ENCODE peak calls at places on chromosomes 5 and 9, in seven cellular contexts. One of them, this sample, is unnamed.

GRCh38 chr5:123785160-123786001 is 273.4 kb downstream of the CSNK1G3 start:
- DNase-seq in activated T-helper 1 cell treated with Interleukin-2 at 50 U/mL for 16 hours: no peak
- DNase-seq in fibroblast of mammary gland: peak; percentile 77
- DNase-seq in GOT3: no peak
- DNase-seq in activated CD8-positive, alpha-beta memory T cell treated with anti-CD3 and anti-CD28 coated beads for 1 hour: no peak
- DNase-seq in stimulated activated CD8-positive, alpha-beta memory T cell treated with anti-CD3 and anti-CD28 coated beads, Interleukin-15, amount 100 ng/mL, for 1 hour: no peak
- DNase-seq in fibroblast of pulmonary artery: peak; percentile 58
- DNase-seq in this sample: no peak

GRCh38 chr5:43422143-43422542 is 10.0 kb upstream of the CCL28 start:
- DNase-seq in fibroblast of mammary gland: peak; percentile 56
- DNase-seq in activated T-helper 1 cell treated with Interleukin-2 at 50 U/mL for 16 hours: no peak
- DNase-seq in stimulated activated CD8-positive, alpha-beta memory T cell treated with anti-CD3 and anti-CD28 coated beads, Interleukin-15, amount 100 ng/mL, for 1 hour: no peak
- DNase-seq in GOT3: no peak
- DNase-seq in activated CD8-positive, alpha-beta memory T cell treated with anti-CD3 and anti-CD28 coated beads for 1 hour: no peak
- DNase-seq in fibroblast of pulmonary artery: peak; percentile 61
- DNase-seq in this sample: no peak

GRCh38 chr9:121881920-121882500 is 211.1 kb downstream of the TTLL11 start:
- DNase-seq in activated CD8-positive, alpha-beta memory T cell treated with anti-CD3 and anti-CD28 coated beads for 1 hour: no peak
- DNase-seq in activated T-helper 1 cell treated with Interleukin-2 at 50 U/mL for 16 hours: no peak
- DNase-seq in stimulated activated CD8-positive, alpha-beta memory T cell treated with anti-CD3 and anti-CD28 coated beads, Interleukin-15, amount 100 ng/mL, for 1 hour: no peak
- DNase-seq in GOT3: no peak
- DNase-seq in fibroblast of pulmonary artery: no peak
- DNase-seq in fibroblast of mammary gland: no peak
- DNase-seq in this sample: no peak

GRCh38 chr5:91109634-91110033 is 273.5 kb downstream of the ARRDC3 start:
- DNase-seq in fibroblast of pulmonary artery: peak; percentile 44
- DNase-seq in activated CD8-positive, alpha-beta memory T cell treated with anti-CD3 and anti-CD28 coated beads for 1 hour: no peak
- DNase-seq in stimulated activated CD8-positive, alpha-beta memory T cell treated with anti-CD3 and anti-CD28 coated beads, Interleukin-15, amount 100 ng/mL, for 1 hour: no peak
- DNase-seq in fibroblast of mammary gland: peak; percentile 52
- DNase-seq in GOT3: no peak
- DNase-seq in activated T-helper 1 cell treated with Interleukin-2 at 50 U/mL for 16 hours: no peak
- DNase-seq in this sample: no peak

GRCh38 chr9:137975527-137975913 is 97.9 kb downstream of the CACNA1B start:
- DNase-seq in activated CD8-positive, alpha-beta memory T cell treated with anti-CD3 and anti-CD28 coated beads for 1 hour: no peak
- DNase-seq in GOT3: no peak
- DNase-seq in fibroblast of pulmonary artery: no peak
- DNase-seq in stimulated activated CD8-positive, alpha-beta memory T cell treated with anti-CD3 and anti-CD28 coated beads, Interleukin-15, amount 100 ng/mL, for 1 hour: no peak
- DNase-seq in fibroblast of mammary gland: no peak
- DNase-seq in activated T-helper 1 cell treated with Interleukin-2 at 50 U/mL for 16 hours: no peak
- DNase-seq in this sample: no peak

GRCh38 chr5:127892467-127893207 is 189.4 kb downstream of the CCDC192 start:
- DNase-seq in activated CD8-positive, alpha-beta memory T cell treated with anti-CD3 and anti-CD28 coated beads for 1 hour: no peak
- DNase-seq in GOT3: no peak
- DNase-seq in fibroblast of mammary gland: peak; percentile 66
- DNase-seq in fibroblast of pulmonary artery: peak; percentile 79
- DNase-seq in stimulated activated CD8-positive, alpha-beta memory T cell treated with anti-CD3 and anti-CD28 coated beads, Interleukin-15, amount 100 ng/mL, for 1 hour: no peak
- DNase-seq in activated T-helper 1 cell treated with Interleukin-2 at 50 U/mL for 16 hours: no peak
- DNase-seq in this sample: no peak

GRCh38 chr9:129010267-129010975 is 17.7 kb downstream of the SH3GLB2 start:
- DNase-seq in activated CD8-positive, alpha-beta memory T cell treated with anti-CD3 and anti-CD28 coated beads for 1 hour: no peak
- DNase-seq in fibroblast of mammary gland: no peak
- DNase-seq in GOT3: no peak
- DNase-seq in fibroblast of pulmonary artery: no peak
- DNase-seq in stimulated activated CD8-positive, alpha-beta memory T cell treated with anti-CD3 and anti-CD28 coated beads, Interleukin-15, amount 100 ng/mL, for 1 hour: no peak
- DNase-seq in activated T-helper 1 cell treated with Interleukin-2 at 50 U/mL for 16 hours: no peak
- DNase-seq in this sample: no peak

GRCh38 chr9:96166981-96167380 is 135.0 kb downstream of the HSD17B3 start:
- DNase-seq in activated T-helper 1 cell treated with Interleukin-2 at 50 U/mL for 16 hours: no peak
- DNase-seq in GOT3: no peak
- DNase-seq in fibroblast of pulmonary artery: no peak
- DNase-seq in fibroblast of mammary gland: no peak
- DNase-seq in activated CD8-positive, alpha-beta memory T cell treated with anti-CD3 and anti-CD28 coated beads for 1 hour: no peak
- DNase-seq in stimulated activated CD8-positive, alpha-beta memory T cell treated with anti-CD3 and anti-CD28 coated beads, Interleukin-15, amount 100 ng/mL, for 1 hour: no peak
- DNase-seq in this sample: no peak

GRCh38 chr5:68303038-68303738 is 87.6 kb downstream of the PIK3R1 start:
- DNase-seq in GOT3: no peak
- DNase-seq in fibroblast of pulmonary artery: peak; percentile 21
- DNase-seq in activated CD8-positive, alpha-beta memory T cell treated with anti-CD3 and anti-CD28 coated beads for 1 hour: no peak
- DNase-seq in activated T-helper 1 cell treated with Interleukin-2 at 50 U/mL for 16 hours: no peak
- DNase-seq in stimulated activated CD8-positive, alpha-beta memory T cell treated with anti-CD3 and anti-CD28 coated beads, Interleukin-15, amount 100 ng/mL, for 1 hour: no peak
- DNase-seq in fibroblast of mammary gland: peak; percentile 54
- DNase-seq in this sample: no peak

GRCh38 chr5:68087866-68088265 is 127.7 kb upstream of the PIK3R1 start:
- DNase-seq in activated T-helper 1 cell treated with Interleukin-2 at 50 U/mL for 16 hours: no peak
- DNase-seq in fibroblast of pulmonary artery: peak; percentile 30
- DNase-seq in activated CD8-positive, alpha-beta memory T cell treated with anti-CD3 and anti-CD28 coated beads for 1 hour: no peak
- DNase-seq in GOT3: no peak
- DNase-seq in stimulated activated CD8-positive, alpha-beta memory T cell treated with anti-CD3 and anti-CD28 coated beads, Interleukin-15, amount 100 ng/mL, for 1 hour: no peak
- DNase-seq in fibroblast of mammary gland: peak; percentile 58
- DNase-seq in this sample: no peak

GRCh38 chr5:123810911-123811310 is 298.9 kb downstream of the CSNK1G3 start:
- DNase-seq in fibroblast of mammary gland: no peak
- DNase-seq in activated CD8-positive, alpha-beta memory T cell treated with anti-CD3 and anti-CD28 coated beads for 1 hour: no peak
- DNase-seq in GOT3: no peak
- DNase-seq in fibroblast of pulmonary artery: no peak
- DNase-seq in stimulated activated CD8-positive, alpha-beta memory T cell treated with anti-CD3 and anti-CD28 coated beads, Interleukin-15, amount 100 ng/mL, for 1 hour: no peak
- DNase-seq in activated T-helper 1 cell treated with Interleukin-2 at 50 U/mL for 16 hours: no peak
- DNase-seq in this sample: no peak

GRCh38 chr5:142466195-142466951 is 141.6 kb upstream of the SPRY4 start:
- DNase-seq in fibroblast of pulmonary artery: peak; percentile 79
- DNase-seq in activated T-helper 1 cell treated with Interleukin-2 at 50 U/mL for 16 hours: no peak
- DNase-seq in stimulated activated CD8-positive, alpha-beta memory T cell treated with anti-CD3 and anti-CD28 coated beads, Interleukin-15, amount 100 ng/mL, for 1 hour: no peak
- DNase-seq in fibroblast of mammary gland: peak; percentile 76
- DNase-seq in GOT3: no peak
- DNase-seq in activated CD8-positive, alpha-beta memory T cell treated with anti-CD3 and anti-CD28 coated beads for 1 hour: no peak
- DNase-seq in this sample: no peak

GRCh38 chr9:76095585-76095984 is 205.1 kb downstream of the PCSK5 start:
- DNase-seq in activated CD8-positive, alpha-beta memory T cell treated with anti-CD3 and anti-CD28 coated beads for 1 hour: no peak
- DNase-seq in stimulated activated CD8-positive, alpha-beta memory T cell treated with anti-CD3 and anti-CD28 coated beads, Interleukin-15, amount 100 ng/mL, for 1 hour: no peak
- DNase-seq in fibroblast of mammary gland: no peak
- DNase-seq in fibroblast of pulmonary artery: no peak
- DNase-seq in GOT3: no peak
- DNase-seq in activated T-helper 1 cell treated with Interleukin-2 at 50 U/mL for 16 hours: no peak
- DNase-seq in this sample: no peak

GRCh38 chr9:128902351-128903078 is 18.3 kb upstream of the PHYHD1 start:
- DNase-seq in activated CD8-positive, alpha-beta memory T cell treated with anti-CD3 and anti-CD28 coated beads for 1 hour: peak; percentile 78
- DNase-seq in GOT3: no peak
- DNase-seq in stimulated activated CD8-positive, alpha-beta memory T cell treated with anti-CD3 and anti-CD28 coated beads, Interleukin-15, amount 100 ng/mL, for 1 hour: peak; percentile 71
- DNase-seq in fibroblast of pulmonary artery: no peak
- DNase-seq in fibroblast of mammary gland: no peak
- DNase-seq in activated T-helper 1 cell treated with Interleukin-2 at 50 U/mL for 16 hours: peak; percentile 81
- DNase-seq in this sample: no peak

GRCh38 chr5:84393969-84394368 is 9.3 kb upstream of the EDIL3 start:
- DNase-seq in GOT3: no peak
- DNase-seq in fibroblast of pulmonary artery: peak; percentile 78
- DNase-seq in activated T-helper 1 cell treated with Interleukin-2 at 50 U/mL for 16 hours: no peak
- DNase-seq in stimulated activated CD8-positive, alpha-beta memory T cell treated with anti-CD3 and anti-CD28 coated beads, Interleukin-15, amount 100 ng/mL, for 1 hour: no peak
- DNase-seq in activated CD8-positive, alpha-beta memory T cell treated with anti-CD3 and anti-CD28 coated beads for 1 hour: no peak
- DNase-seq in fibroblast of mammary gland: peak; percentile 84
- DNase-seq in this sample: no peak

GRCh38 chr5:87120518-87121314 is 147.0 kb upstream of the RASA1 start:
- DNase-seq in fibroblast of pulmonary artery: peak; percentile 82
- DNase-seq in GOT3: no peak
- DNase-seq in stimulated activated CD8-positive, alpha-beta memory T cell treated with anti-CD3 and anti-CD28 coated beads, Interleukin-15, amount 100 ng/mL, for 1 hour: no peak
- DNase-seq in fibroblast of mammary gland: peak; percentile 90
- DNase-seq in activated T-helper 1 cell treated with Interleukin-2 at 50 U/mL for 16 hours: no peak
- DNase-seq in activated CD8-positive, alpha-beta memory T cell treated with anti-CD3 and anti-CD28 coated beads for 1 hour: no peak
- DNase-seq in this sample: no peak

GRCh38 chr5:1521671-1522600 is 1.8 kb downstream of the LPCAT1 start:
- DNase-seq in fibroblast of pulmonary artery: peak; percentile 70
- DNase-seq in fibroblast of mammary gland: peak; percentile 84
- DNase-seq in activated T-helper 1 cell treated with Interleukin-2 at 50 U/mL for 16 hours: no peak
- DNase-seq in stimulated activated CD8-positive, alpha-beta memory T cell treated with anti-CD3 and anti-CD28 coated beads, Interleukin-15, amount 100 ng/mL, for 1 hour: no peak
- DNase-seq in GOT3: no peak
- DNase-seq in activated CD8-positive, alpha-beta memory T cell treated with anti-CD3 and anti-CD28 coated beads for 1 hour: no peak
- DNase-seq in this sample: no peak

GRCh38 chr9:136021891-136022681 is 60.9 kb upstream of the UBAC1 start:
- DNase-seq in fibroblast of pulmonary artery: no peak
- DNase-seq in stimulated activated CD8-positive, alpha-beta memory T cell treated with anti-CD3 and anti-CD28 coated beads, Interleukin-15, amount 100 ng/mL, for 1 hour: no peak
- DNase-seq in activated T-helper 1 cell treated with Interleukin-2 at 50 U/mL for 16 hours: no peak
- DNase-seq in GOT3: no peak
- DNase-seq in activated CD8-positive, alpha-beta memory T cell treated with anti-CD3 and anti-CD28 coated beads for 1 hour: no peak
- DNase-seq in fibroblast of mammary gland: no peak
- DNase-seq in this sample: no peak

GRCh38 chr5:94802450-94802849 is 184.0 kb downstream of the SLF1 start:
- DNase-seq in activated T-helper 1 cell treated with Interleukin-2 at 50 U/mL for 16 hours: no peak
- DNase-seq in stimulated activated CD8-positive, alpha-beta memory T cell treated with anti-CD3 and anti-CD28 coated beads, Interleukin-15, amount 100 ng/mL, for 1 hour: no peak
- DNase-seq in fibroblast of mammary gland: peak; percentile 23
- DNase-seq in GOT3: no peak
- DNase-seq in fibroblast of pulmonary artery: peak; percentile 26
- DNase-seq in activated CD8-positive, alpha-beta memory T cell treated with anti-CD3 and anti-CD28 coated beads for 1 hour: no peak
- DNase-seq in this sample: no peak

GRCh38 chr5:153147891-153148623 is 342.4 kb upstream of the GRIA1 start:
- DNase-seq in activated CD8-positive, alpha-beta memory T cell treated with anti-CD3 and anti-CD28 coated beads for 1 hour: no peak
- DNase-seq in GOT3: no peak
- DNase-seq in activated T-helper 1 cell treated with Interleukin-2 at 50 U/mL for 16 hours: no peak
- DNase-seq in fibroblast of pulmonary artery: peak; percentile 71
- DNase-seq in fibroblast of mammary gland: peak; percentile 80
- DNase-seq in stimulated activated CD8-positive, alpha-beta memory T cell treated with anti-CD3 and anti-CD28 coated beads, Interleukin-15, amount 100 ng/mL, for 1 hour: no peak
- DNase-seq in this sample: no peak

GRCh38 chr9:36914212-36914577 is 119.9 kb downstream of the PAX5 start:
- DNase-seq in fibroblast of mammary gland: no peak
- DNase-seq in fibroblast of pulmonary artery: no peak
- DNase-seq in stimulated activated CD8-positive, alpha-beta memory T cell treated with anti-CD3 and anti-CD28 coated beads, Interleukin-15, amount 100 ng/mL, for 1 hour: no peak
- DNase-seq in GOT3: no peak
- DNase-seq in activated CD8-positive, alpha-beta memory T cell treated with anti-CD3 and anti-CD28 coated beads for 1 hour: no peak
- DNase-seq in activated T-helper 1 cell treated with Interleukin-2 at 50 U/mL for 16 hours: no peak
- DNase-seq in this sample: no peak